ENCODE peak calls at places on chromosomes 11 and 22, in four cellular contexts. One of them, this sample, is unnamed.
A peak's percentile ranks its signal among the peaks of the same experiment; 100 is the strongest.

GRCh38 chr11:47837292-47837691 is 10.9 kb downstream of the NUP160 start:
- DNase-seq in heart left ventricle: no peak
- DNase-seq in coronary artery: no peak
- DNase-seq in brain microvascular endothelial cell: no peak
- DNase-seq in this sample: no peak

GRCh38 chr11:80873309-80873999 is 1432.6 kb upstream of the TENM4 start:
- DNase-seq in heart left ventricle: no peak
- DNase-seq in coronary artery: no peak
- DNase-seq in brain microvascular endothelial cell: peak; percentile 53
- DNase-seq in this sample: no peak

GRCh38 chr11:71145988-71146824 is 106.2 kb downstream of the SHANK2 start:
- DNase-seq in coronary artery: no peak
- DNase-seq in heart left ventricle: no peak
- DNase-seq in brain microvascular endothelial cell: no peak
- DNase-seq in this sample: no peak

GRCh38 chr11:44774131-44774530 is 47.4 kb downstream of the TSPAN18 start:
- DNase-seq in brain microvascular endothelial cell: no peak
- DNase-seq in coronary artery: peak; percentile 69
- DNase-seq in heart left ventricle: peak; percentile 82
- DNase-seq in this sample: no peak

GRCh38 chr11:66279092-66279797 is 1.3 kb downstream of the CNIH2 start:
- DNase-seq in heart left ventricle: no peak
- DNase-seq in coronary artery: no peak
- DNase-seq in brain microvascular endothelial cell: no peak
- DNase-seq in this sample: no peak

GRCh38 chr22:29664731-29665130 is 55.1 kb upstream of the CABP7 start:
- DNase-seq in coronary artery: no peak
- DNase-seq in heart left ventricle: no peak
- DNase-seq in brain microvascular endothelial cell: no peak
- DNase-seq in this sample: no peak

GRCh38 chr22:50730941-50731661 is 6.9 kb upstream of the ACR start:
- DNase-seq in coronary artery: no peak
- DNase-seq in brain microvascular endothelial cell: no peak
- DNase-seq in heart left ventricle: peak; percentile 40
- DNase-seq in this sample: no peak

GRCh38 chr22:26763633-26764295 is 106.4 kb downstream of the MIAT start:
- DNase-seq in heart left ventricle: no peak
- DNase-seq in coronary artery: no peak
- DNase-seq in brain microvascular endothelial cell: peak; percentile 20
- DNase-seq in this sample: no peak

GRCh38 chr11:58919980-58920379 is 19.3 kb upstream of the GLYATL1 start:
- DNase-seq in heart left ventricle: no peak
- DNase-seq in coronary artery: no peak
- DNase-seq in brain microvascular endothelial cell: no peak
- DNase-seq in this sample: no peak

GRCh38 chr22:30425616-30426394 is at the start of gene MTFP1:
- DNase-seq in coronary artery: peak; percentile 79
- DNase-seq in heart left ventricle: peak; percentile 67
- DNase-seq in brain microvascular endothelial cell: peak; percentile 56
- DNase-seq in this sample: no peak

GRCh38 chr11:12085371-12086251 is 24.8 kb upstream of the MICAL2 start:
- DNase-seq in coronary artery: no peak
- DNase-seq in heart left ventricle: no peak
- DNase-seq in brain microvascular endothelial cell: no peak
- DNase-seq in this sample: no peak

GRCh38 chr11:27281740-27282139 is 81.3 kb downstream of the CCDC34 start:
- DNase-seq in coronary artery: no peak
- DNase-seq in heart left ventricle: no peak
- DNase-seq in brain microvascular endothelial cell: peak; percentile 80
- DNase-seq in this sample: no peak

GRCh38 chr11:13278620-13279486 is 1.3 kb downstream of the BMAL1 start:
- DNase-seq in heart left ventricle: no peak
- DNase-seq in coronary artery: no peak
- DNase-seq in brain microvascular endothelial cell: no peak
- DNase-seq in this sample: no peak

GRCh38 chr22:33325232-33326004 is 267.2 kb upstream of the SYN3 start:
- DNase-seq in heart left ventricle: peak; percentile 33
- DNase-seq in coronary artery: no peak
- DNase-seq in brain microvascular endothelial cell: no peak
- DNase-seq in this sample: no peak

GRCh38 chr11:13051257-13051656 is 42.1 kb downstream of the RASSF10 start:
- DNase-seq in brain microvascular endothelial cell: no peak
- DNase-seq in coronary artery: no peak
- DNase-seq in heart left ventricle: no peak
- DNase-seq in this sample: no peak

DNA sequence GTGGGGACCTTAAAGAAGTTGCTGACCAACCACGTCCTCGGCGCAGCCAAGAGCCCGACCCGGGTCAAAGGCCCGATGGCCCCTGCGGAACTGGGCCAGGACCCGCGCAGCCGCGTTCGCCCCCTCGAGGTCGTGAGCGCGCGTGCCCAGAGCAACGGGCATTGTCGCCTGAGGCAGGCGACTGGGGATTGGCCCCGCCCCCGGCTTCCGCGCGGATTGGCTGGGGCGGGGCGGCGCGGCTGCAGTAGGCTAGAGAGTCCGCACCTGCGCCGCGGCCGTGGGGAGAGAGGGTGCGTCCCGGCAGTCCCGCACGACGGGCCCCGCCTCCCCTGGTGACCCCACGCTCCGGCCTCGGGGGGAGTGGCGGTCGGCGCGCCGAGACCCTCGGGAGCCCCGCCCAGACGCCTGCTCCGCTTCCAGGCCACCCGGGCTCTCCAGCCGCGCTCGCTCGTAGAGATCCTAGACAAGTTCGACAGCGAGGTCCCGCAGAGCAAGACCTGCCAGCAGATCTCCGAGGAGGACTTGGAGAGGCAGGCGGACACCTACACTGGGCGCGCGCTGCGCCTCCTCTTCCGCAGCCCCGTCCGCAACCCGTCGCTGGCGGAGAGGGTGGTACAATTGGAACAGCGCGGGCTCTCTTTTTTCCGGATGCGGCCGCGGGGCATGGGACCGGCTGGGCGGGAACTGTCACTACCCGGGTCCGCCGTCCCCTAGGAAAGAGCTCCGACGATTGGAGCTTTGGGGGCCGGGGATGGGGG is 8.3 kb upstream of the PPIL2 start:
- DNase-seq in coronary artery: no peak
- DNase-seq in brain microvascular endothelial cell: no peak
- DNase-seq in heart left ventricle: peak; percentile 79
- DNase-seq in this sample: no peak
- TF ChIP-seq CTCF in coronary artery: no peak
- TF ChIP-seq CTCF in brain microvascular endothelial cell: peak; percentile 2
- TF ChIP-seq CTCF in heart left ventricle: no peak
- TF ChIP-seq CTCF in this sample: no peak

GRCh38 chr22:37018815-37019308 is 385 bp downstream of the TST start:
- DNase-seq in heart left ventricle: peak; percentile 71
- DNase-seq in brain microvascular endothelial cell: peak; percentile 19
- DNase-seq in coronary artery: peak; percentile 83
- DNase-seq in this sample: no peak
- H3K27ac ChIP-seq in heart left ventricle: peak overlapping the region; percentile 94
- H3K27ac ChIP-seq in brain microvascular endothelial cell: peak overlapping the region; percentile 78
- H3K27ac ChIP-seq in coronary artery: peak overlapping the region; percentile 97
- H3K27ac ChIP-seq in this sample: peak overlapping the region; percentile 97

GRCh38 chr11:40686765-40687164 is 772.7 kb downstream of the LRRC4C start:
- DNase-seq in coronary artery: no peak
- DNase-seq in heart left ventricle: no peak
- DNase-seq in brain microvascular endothelial cell: no peak
- DNase-seq in this sample: no peak

GRCh38 chr11:40688369-40688768 is 771.1 kb downstream of the LRRC4C start:
- DNase-seq in heart left ventricle: no peak
- DNase-seq in brain microvascular endothelial cell: no peak
- DNase-seq in coronary artery: no peak
- DNase-seq in this sample: no peak

GRCh38 chr11:40679276-40679675 is 780.2 kb downstream of the LRRC4C start:
- DNase-seq in brain microvascular endothelial cell: no peak
- DNase-seq in heart left ventricle: no peak
- DNase-seq in coronary artery: no peak
- DNase-seq in this sample: no peak

GRCh38 chr11:40683010-40683409 is 776.4 kb downstream of the LRRC4C start:
- DNase-seq in coronary artery: no peak
- DNase-seq in heart left ventricle: no peak
- DNase-seq in brain microvascular endothelial cell: no peak
- DNase-seq in this sample: no peak
- TF ChIP-seq CTCF in coronary artery: no peak
- TF ChIP-seq CTCF in heart left ventricle: no peak
- TF ChIP-seq CTCF in brain microvascular endothelial cell: no peak
- TF ChIP-seq CTCF in this sample: no peak

GRCh38 chr22:46094676-46095075 is 55.6 kb upstream of the PPARA start:
- DNase-seq in brain microvascular endothelial cell: no peak
- DNase-seq in coronary artery: no peak
- DNase-seq in heart left ventricle: no peak
- DNase-seq in this sample: no peak
- H3K27ac ChIP-seq in brain microvascular endothelial cell: no peak overlapping the region
- H3K27ac ChIP-seq in coronary artery: peak overlapping the region; percentile 100
- H3K27ac ChIP-seq in heart left ventricle: peak overlapping the region; percentile 98
- H3K27ac ChIP-seq in this sample: peak overlapping the region; percentile 100